ENCODE peak calls at places on chromosome 13, in six cellular contexts. One of them, this sample, is unnamed.

GRCh38 chr13:30464496-30465351 is 1.0 kb downstream of the HMGB1 start:
- DNase-seq in spleen: peak
- DNase-seq in ascending aorta: peak
- DNase-seq in SK-N-SH: peak
- DNase-seq in psoas muscle: peak
- DNase-seq in cardiac muscle cell: peak
- DNase-seq in this sample: peak

GRCh38 chr13:112783946-112784500 is 94.2 kb downstream of the ATP11A start:
- DNase-seq in psoas muscle: no peak
- DNase-seq in ascending aorta: peak
- DNase-seq in spleen: no peak
- DNase-seq in cardiac muscle cell: no peak
- DNase-seq in SK-N-SH: no peak
- DNase-seq in this sample: no peak

GRCh38 chr13:39956036-39956435 is 300.6 kb downstream of the COG6 start:
- DNase-seq in ascending aorta: no peak
- DNase-seq in spleen: no peak
- DNase-seq in cardiac muscle cell: no peak
- DNase-seq in psoas muscle: no peak
- DNase-seq in SK-N-SH: no peak
- DNase-seq in this sample: no peak

GRCh38 chr13:110592670-110593069 is 22.7 kb upstream of the NAXD start:
- DNase-seq in SK-N-SH: no peak
- DNase-seq in ascending aorta: no peak
- DNase-seq in spleen: no peak
- DNase-seq in cardiac muscle cell: no peak
- DNase-seq in psoas muscle: no peak
- DNase-seq in this sample: no peak

GRCh38 chr13:40984670-40985366 is 34.3 kb downstream of the ELF1 start:
- DNase-seq in ascending aorta: no peak
- DNase-seq in spleen: no peak
- DNase-seq in psoas muscle: no peak
- DNase-seq in cardiac muscle cell: peak
- DNase-seq in SK-N-SH: no peak
- DNase-seq in this sample: no peak

GRCh38 chr13:45242070-45242469 is 41.2 kb upstream of the KCTD4 start:
- DNase-seq in psoas muscle: no peak
- DNase-seq in spleen: no peak
- DNase-seq in cardiac muscle cell: peak
- DNase-seq in SK-N-SH: peak
- DNase-seq in ascending aorta: no peak
- DNase-seq in this sample: no peak

GRCh38 chr13:48126944-48127814 is 32.3 kb upstream of the MED4 start:
- DNase-seq in SK-N-SH: peak
- DNase-seq in spleen: no peak
- DNase-seq in psoas muscle: peak
- DNase-seq in cardiac muscle cell: peak
- DNase-seq in ascending aorta: peak
- DNase-seq in this sample: peak

GRCh38 chr13:101757446-101758039 is 305.1 kb downstream of the ITGBL1 start:
- DNase-seq in SK-N-SH: peak
- DNase-seq in cardiac muscle cell: peak
- DNase-seq in ascending aorta: no peak
- DNase-seq in spleen: no peak
- DNase-seq in psoas muscle: no peak
- DNase-seq in this sample: no peak

GRCh38 chr13:110000534-110001345 is 214.4 kb upstream of the IRS2 start:
- DNase-seq in cardiac muscle cell: no peak
- DNase-seq in ascending aorta: no peak
- DNase-seq in psoas muscle: no peak
- DNase-seq in SK-N-SH: no peak
- DNase-seq in spleen: no peak
- DNase-seq in this sample: no peak

GRCh38 chr13:113489171-113489548 is 1.4 kb downstream of the DCUN1D2 start:
- DNase-seq in SK-N-SH: no peak
- DNase-seq in spleen: peak
- DNase-seq in psoas muscle: no peak
- DNase-seq in cardiac muscle cell: no peak
- DNase-seq in ascending aorta: no peak
- DNase-seq in this sample: no peak

GRCh38 chr13:51849145-51850101 is 4.4 kb upstream of the TMEM272 start:
- DNase-seq in spleen: no peak
- DNase-seq in psoas muscle: no peak
- DNase-seq in cardiac muscle cell: peak
- DNase-seq in SK-N-SH: peak
- DNase-seq in ascending aorta: no peak
- DNase-seq in this sample: no peak

GRCh38 chr13:84896128-84896527 is 903.1 kb downstream of the SLITRK6 start:
- DNase-seq in spleen: no peak
- DNase-seq in cardiac muscle cell: peak
- DNase-seq in SK-N-SH: peak
- DNase-seq in psoas muscle: no peak
- DNase-seq in ascending aorta: no peak
- DNase-seq in this sample: no peak

GRCh38 chr13:20461860-20462532 is 63.7 kb downstream of the CRYL1 start:
- DNase-seq in psoas muscle: no peak
- DNase-seq in cardiac muscle cell: peak
- DNase-seq in ascending aorta: no peak
- DNase-seq in SK-N-SH: no peak
- DNase-seq in spleen: no peak
- DNase-seq in this sample: no peak

GRCh38 chr13:45243072-45243471 is 42.2 kb upstream of the KCTD4 start:
- DNase-seq in ascending aorta: no peak
- DNase-seq in cardiac muscle cell: no peak
- DNase-seq in psoas muscle: no peak
- DNase-seq in SK-N-SH: no peak
- DNase-seq in spleen: no peak
- DNase-seq in this sample: no peak

GRCh38 chr13:30179547-30180256 is 127.6 kb downstream of the KATNAL1 start:
- DNase-seq in ascending aorta: no peak
- DNase-seq in cardiac muscle cell: no peak
- DNase-seq in spleen: no peak
- DNase-seq in SK-N-SH: no peak
- DNase-seq in psoas muscle: no peak
- DNase-seq in this sample: no peak

GRCh38 chr13:107020393-107020792 is 452.5 kb upstream of the ARGLU1 start:
- DNase-seq in ascending aorta: no peak
- DNase-seq in psoas muscle: no peak
- DNase-seq in SK-N-SH: no peak
- DNase-seq in spleen: no peak
- DNase-seq in cardiac muscle cell: no peak
- DNase-seq in this sample: no peak

GRCh38 chr13:113404723-113405471 is 41.0 kb upstream of the GRTP1 start:
- DNase-seq in cardiac muscle cell: no peak
- DNase-seq in spleen: no peak
- DNase-seq in SK-N-SH: no peak
- DNase-seq in ascending aorta: peak
- DNase-seq in psoas muscle: peak
- DNase-seq in this sample: peak

GRCh38 chr13:22049384-22049783 is 378.5 kb downstream of the FGF9 start:
- DNase-seq in SK-N-SH: no peak
- DNase-seq in ascending aorta: no peak
- DNase-seq in spleen: no peak
- DNase-seq in psoas muscle: no peak
- DNase-seq in cardiac muscle cell: no peak
- DNase-seq in this sample: no peak

GRCh38 chr13:36354842-36355241 is 8.6 kb upstream of the SPART start:
- DNase-seq in SK-N-SH: no peak
- DNase-seq in psoas muscle: no peak
- DNase-seq in cardiac muscle cell: no peak
- DNase-seq in ascending aorta: no peak
- DNase-seq in spleen: no peak
- DNase-seq in this sample: no peak

GRCh38 chr13:36124236-36124822 is 6.9 kb downstream of the DCLK1 start:
- DNase-seq in ascending aorta: no peak
- DNase-seq in spleen: no peak
- DNase-seq in cardiac muscle cell: peak
- DNase-seq in psoas muscle: no peak
- DNase-seq in SK-N-SH: no peak
- DNase-seq in this sample: no peak

GRCh38 chr13:94546071-94546839 is 49.7 kb downstream of the TGDS start:
- DNase-seq in spleen: no peak
- DNase-seq in cardiac muscle cell: no peak
- DNase-seq in SK-N-SH: no peak
- DNase-seq in ascending aorta: no peak
- DNase-seq in psoas muscle: no peak
- DNase-seq in this sample: no peak

GRCh38 chr13:68467160-68467559 is 1237.0 kb upstream of the PCDH9 start:
- DNase-seq in ascending aorta: no peak
- DNase-seq in spleen: no peak
- DNase-seq in SK-N-SH: no peak
- DNase-seq in cardiac muscle cell: no peak
- DNase-seq in psoas muscle: no peak
- DNase-seq in this sample: no peak

GRCh38 chr13:95233026-95233635 is 68.1 kb downstream of the ABCC4 start:
- DNase-seq in psoas muscle: no peak
- DNase-seq in cardiac muscle cell: no peak
- DNase-seq in spleen: no peak
- DNase-seq in ascending aorta: no peak
- DNase-seq in SK-N-SH: peak
- DNase-seq in this sample: no peak

GRCh38 chr13:24670927-24671326 is 9.3 kb upstream of the ATP12A start:
- DNase-seq in ascending aorta: no peak
- DNase-seq in spleen: no peak
- DNase-seq in cardiac muscle cell: peak
- DNase-seq in psoas muscle: no peak
- DNase-seq in SK-N-SH: peak
- DNase-seq in this sample: no peak
- TF ChIP-seq CTCF in ascending aorta: no peak
- TF ChIP-seq CTCF in spleen: no peak
- TF ChIP-seq CTCF in cardiac muscle cell: no peak
- TF ChIP-seq CTCF in psoas muscle: no peak
- TF ChIP-seq CTCF in SK-N-SH: no peak
- TF ChIP-seq CTCF in this sample: no peak

GRCh38 chr13:59120297-59120843 is 1043.4 kb downstream of the DIAPH3 start:
- DNase-seq in cardiac muscle cell: peak
- DNase-seq in psoas muscle: no peak
- DNase-seq in ascending aorta: no peak
- DNase-seq in spleen: no peak
- DNase-seq in SK-N-SH: no peak
- DNase-seq in this sample: no peak
- H3K27ac ChIP-seq in cardiac muscle cell: no peak
- H3K27ac ChIP-seq in psoas muscle: no peak
- H3K27ac ChIP-seq in ascending aorta: no peak
- H3K27ac ChIP-seq in spleen: no peak
- H3K27ac ChIP-seq in SK-N-SH: no peak
- H3K27ac ChIP-seq in this sample: no peak

DNA sequence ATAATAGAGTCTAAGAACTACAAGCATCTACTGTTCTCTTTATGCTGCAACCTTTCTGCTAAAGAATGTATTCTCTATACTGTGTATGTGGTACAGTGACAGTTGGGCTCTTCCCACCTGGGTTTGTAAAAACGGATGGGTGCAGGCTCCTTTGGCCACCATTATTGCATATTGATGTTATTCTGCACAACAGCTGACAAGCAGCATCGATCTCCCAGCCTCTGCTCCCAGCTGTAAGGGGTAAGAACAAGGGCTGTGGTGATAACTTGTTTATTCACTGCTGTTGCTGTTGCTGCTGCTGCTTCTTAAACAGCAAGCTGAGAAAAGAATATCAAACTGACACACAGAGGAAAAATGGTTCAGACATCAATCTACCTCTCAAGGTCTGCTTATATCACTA is 56.2 kb downstream of the KCNRG start:
- DNase-seq in cardiac muscle cell: no peak
- DNase-seq in spleen: no peak
- DNase-seq in SK-N-SH: peak
- DNase-seq in ascending aorta: no peak
- DNase-seq in psoas muscle: no peak
- DNase-seq in this sample: no peak
- H3K4me3 ChIP-seq in cardiac muscle cell: no peak
- H3K4me3 ChIP-seq in spleen: no peak
- H3K4me3 ChIP-seq in SK-N-SH: peak
- H3K4me3 ChIP-seq in ascending aorta: peak
- H3K4me3 ChIP-seq in psoas muscle: no peak
- H3K4me3 ChIP-seq in this sample: peak

DNA sequence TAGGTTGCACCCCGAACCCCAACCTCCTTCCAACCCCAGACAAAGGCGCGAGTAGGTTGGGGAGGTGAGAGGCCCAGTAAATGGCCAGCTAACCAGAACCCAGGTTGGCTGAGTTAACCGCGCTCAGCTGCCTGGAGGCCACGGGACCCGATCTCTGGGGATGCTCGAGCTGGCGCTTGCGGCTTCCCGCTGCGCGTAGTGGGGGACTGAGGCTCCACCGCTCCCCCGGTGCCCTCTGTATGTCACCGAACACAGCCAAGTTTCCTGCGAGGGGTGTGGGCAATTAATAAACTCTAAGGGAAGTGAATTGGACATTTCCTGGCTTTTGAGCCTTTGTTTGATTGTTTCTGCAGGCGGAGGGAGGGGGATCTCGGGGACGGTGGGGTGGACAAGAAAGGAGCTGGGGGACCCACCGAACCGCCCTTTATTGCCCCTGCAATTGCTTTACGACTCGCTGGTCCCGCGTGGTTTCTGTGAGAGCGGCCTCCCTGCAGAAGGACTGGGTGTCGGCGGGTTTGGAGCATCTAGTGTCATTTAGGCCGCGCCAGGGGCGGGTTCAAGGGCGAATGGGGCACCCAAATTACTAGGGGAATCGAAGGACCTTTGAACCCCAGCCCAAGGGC is 3.5 kb upstream of the ZIC5 start:
- DNase-seq in ascending aorta: no peak
- DNase-seq in psoas muscle: no peak
- DNase-seq in SK-N-SH: peak
- DNase-seq in spleen: no peak
- DNase-seq in cardiac muscle cell: no peak
- DNase-seq in this sample: no peak
- TF ChIP-seq CTCF in ascending aorta: no peak
- TF ChIP-seq CTCF in psoas muscle: no peak
- TF ChIP-seq CTCF in SK-N-SH: no peak
- TF ChIP-seq CTCF in spleen: no peak
- TF ChIP-seq CTCF in cardiac muscle cell: no peak
- TF ChIP-seq CTCF in this sample: no peak

GRCh38 chr13:87982436-87982835 is 311.3 kb downstream of the SLITRK5 start:
- DNase-seq in SK-N-SH: peak
- DNase-seq in spleen: no peak
- DNase-seq in cardiac muscle cell: no peak
- DNase-seq in ascending aorta: no peak
- DNase-seq in psoas muscle: no peak
- DNase-seq in this sample: no peak
- H3K27ac ChIP-seq in SK-N-SH: no peak
- H3K27ac ChIP-seq in spleen: no peak
- H3K27ac ChIP-seq in cardiac muscle cell: no peak
- H3K27ac ChIP-seq in ascending aorta: no peak
- H3K27ac ChIP-seq in psoas muscle: no peak
- H3K27ac ChIP-seq in this sample: no peak

DNA sequence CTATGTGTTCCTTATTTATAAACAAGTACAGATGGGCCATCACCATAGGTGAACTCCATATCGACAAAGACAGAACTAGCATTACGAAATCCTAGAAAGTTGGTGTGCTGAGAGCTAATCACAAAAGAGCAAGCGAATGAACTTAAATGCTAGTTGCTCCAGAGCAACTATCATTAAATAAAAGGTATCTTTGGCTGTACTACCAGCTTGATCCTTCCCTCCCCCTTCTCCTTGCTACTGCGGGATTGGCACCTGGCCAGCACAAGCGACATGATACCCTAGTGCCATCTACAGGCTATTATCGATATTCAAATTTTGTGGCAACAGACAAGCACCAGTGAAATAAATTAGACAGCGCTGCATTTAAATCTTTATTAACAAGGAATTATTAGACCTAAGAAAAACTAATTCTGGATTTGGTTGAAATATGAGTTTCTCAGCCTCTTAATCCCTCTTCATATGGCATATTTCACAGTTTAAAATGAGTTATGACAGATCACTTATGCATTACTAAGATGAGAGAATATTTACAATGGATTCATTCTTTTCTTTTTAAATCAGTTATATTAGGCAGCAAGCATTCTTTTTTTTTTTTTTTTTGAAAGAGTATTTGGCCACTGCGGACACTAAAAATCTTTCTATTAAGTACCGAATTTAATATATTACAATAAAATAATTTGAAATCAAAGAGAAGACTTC is 5.8 kb downstream of the PCDH9 start:
- DNase-seq in SK-N-SH: peak
- DNase-seq in spleen: peak
- DNase-seq in ascending aorta: peak
- DNase-seq in cardiac muscle cell: peak
- DNase-seq in psoas muscle: peak
- DNase-seq in this sample: no peak
- H3K4me3 ChIP-seq in SK-N-SH: no peak
- H3K4me3 ChIP-seq in spleen: no peak
- H3K4me3 ChIP-seq in ascending aorta: peak
- H3K4me3 ChIP-seq in cardiac muscle cell: no peak
- H3K4me3 ChIP-seq in psoas muscle: peak
- H3K4me3 ChIP-seq in this sample: peak

This sample was measured in coronary artery.